ENCODE peak calls at places on chromosome 4, in eight cellular contexts. J is ovary, N is adrenal gland, L is transverse colon, A is endothelial cell of umbilical vein, G is uterus, R is stomach, W is body of pancreas. P is an unnamed sample.

GRCh38 chr4:58983887-58984286 is 1873.7 kb upstream of the IGFBP7 start:
- DNase-seq in J (no peak), N (no peak), L (no peak), A (no peak), G (no peak), R (no peak), W (no peak), P (no peak)

GRCh38 chr4:77169496-77169895 is 12.5 kb downstream of the CCNG2 start:
- DNase-seq in J (no peak), N (no peak), L (no peak), A (no peak), G (no peak), R (no peak), W (no peak), P (no peak)

GRCh38 chr4:102263024-102263787 is 82.1 kb downstream of the SLC39A8 start:
- DNase-seq in J (no peak), N (no peak), L (no peak), A (peak; percentile 64), G (no peak), R (no peak), W (peak; percentile 18), P (peak; percentile 17)

GRCh38 chr4:10096201-10096975 is 20.2 kb downstream of the WDR1 start:
- DNase-seq in J (peak; percentile 69), N (peak; percentile 92), L (peak; percentile 70), A (peak; percentile 71), G (peak; percentile 72), R (peak; percentile 63), W (peak; percentile 71), P (peak; percentile 89)

GRCh38 chr4:189124149-189124758 is 816.4 kb upstream of the FRG1 start:
- DNase-seq in J (peak; percentile 62), N (peak; percentile 32), L (no peak), A (no peak), G (no peak), R (peak; percentile 37), W (no peak), P (no peak)

GRCh38 chr4:69832326-69833030 is 27.5 kb downstream of the SULT1E1 start:
- DNase-seq in J (no peak), N (no peak), L (peak; percentile 71), A (no peak), G (no peak), R (peak; percentile 58), W (peak; percentile 43), P (no peak)

GRCh38 chr4:84530871-84531270 is 31.8 kb upstream of the NKX6-1 start:
- DNase-seq in J (no peak), N (no peak), L (no peak), A (no peak), G (no peak), R (no peak), W (no peak), P (no peak)

GRCh38 chr4:139656614-139657486 is 8.8 kb upstream of the MGST2 start:
- DNase-seq in J (peak; percentile 59), N (peak; percentile 78), L (peak; percentile 61), A (peak; percentile 76), G (peak; percentile 66), R (peak; percentile 64), W (peak; percentile 77), P (peak; percentile 33)

GRCh38 chr4:69115851-69116213 is 19.6 kb downstream of the UGT2B7 start:
- DNase-seq in J (no peak), N (no peak), L (no peak), A (no peak), G (no peak), R (no peak), W (no peak), P (no peak)

DNA sequence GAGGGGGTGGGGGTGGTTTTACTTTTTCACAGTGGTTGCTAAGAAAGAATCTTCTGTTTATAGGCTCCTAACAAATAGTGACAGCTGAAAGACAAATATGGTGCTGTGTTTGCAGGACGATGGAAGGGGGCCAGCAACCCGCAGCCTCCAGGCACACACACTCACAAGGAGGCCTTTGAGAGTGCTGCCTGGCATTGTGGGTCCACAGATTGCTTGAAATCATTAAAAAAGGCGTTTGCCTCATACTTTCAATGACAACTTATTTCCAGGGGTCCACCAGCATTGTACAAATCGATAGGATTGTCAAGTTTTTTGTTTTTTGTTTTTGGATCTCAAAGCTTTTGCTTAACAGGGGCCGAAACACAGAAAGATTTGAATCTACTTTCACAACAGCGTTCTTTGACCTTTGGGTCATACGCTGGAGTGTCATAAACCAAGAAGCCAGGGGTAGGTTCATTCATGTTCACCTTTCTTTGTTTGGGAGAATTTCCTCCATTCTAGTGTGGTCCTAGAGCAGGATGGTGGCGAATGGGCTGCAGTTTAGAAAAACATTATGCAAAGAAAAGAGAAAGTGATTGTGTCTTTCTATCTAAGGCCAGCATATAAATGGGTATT is 32.6 kb upstream of the PDLIM3 start:
- DNase-seq in J (peak; percentile 69), N (no peak), L (peak; percentile 44), A (peak; percentile 56), G (peak; percentile 67), R (no peak), W (peak; percentile 68), P (no peak)
- TF ChIP-seq POLR2A in J (no peak), N (no peak), L (no peak), A (no peak), G (no peak), R (no peak), W (no peak), P (no peak)

GRCh38 chr4:78648639-78649363 is 97.2 kb downstream of the ANXA3 start:
- DNase-seq in J (no peak), N (no peak), L (no peak), A (peak; percentile 57), G (no peak), R (no peak), W (no peak), P (no peak)

GRCh38 chr4:78644744-78645330 is 93.3 kb downstream of the ANXA3 start:
- DNase-seq in J (peak; percentile 52), N (peak; percentile 72), L (peak; percentile 58), A (peak; percentile 90), G (peak; percentile 59), R (peak; percentile 63), W (peak; percentile 77), P (no peak)

GRCh38 chr4:78647272-78647671 is 95.7 kb downstream of the ANXA3 start:
- DNase-seq in J (no peak), N (no peak), L (no peak), A (no peak), G (no peak), R (no peak), W (no peak), P (no peak)

GRCh38 chr4:78644063-78644691 is 92.6 kb downstream of the ANXA3 start:
- DNase-seq in J (no peak), N (no peak), L (no peak), A (no peak), G (no peak), R (no peak), W (no peak), P (no peak)

GRCh38 chr4:78645853-78646757 is 94.5 kb downstream of the ANXA3 start:
- DNase-seq in J (peak; percentile 77), N (peak; percentile 79), L (peak; percentile 70), A (peak; percentile 91), G (peak; percentile 85), R (peak; percentile 73), W (peak; percentile 89), P (no peak)
- TF ChIP-seq POLR2A in J (no peak), N (no peak), L (no peak), A (peak; percentile 23), G (no peak), R (no peak), W (peak; percentile 31), P (no peak)

DNA sequence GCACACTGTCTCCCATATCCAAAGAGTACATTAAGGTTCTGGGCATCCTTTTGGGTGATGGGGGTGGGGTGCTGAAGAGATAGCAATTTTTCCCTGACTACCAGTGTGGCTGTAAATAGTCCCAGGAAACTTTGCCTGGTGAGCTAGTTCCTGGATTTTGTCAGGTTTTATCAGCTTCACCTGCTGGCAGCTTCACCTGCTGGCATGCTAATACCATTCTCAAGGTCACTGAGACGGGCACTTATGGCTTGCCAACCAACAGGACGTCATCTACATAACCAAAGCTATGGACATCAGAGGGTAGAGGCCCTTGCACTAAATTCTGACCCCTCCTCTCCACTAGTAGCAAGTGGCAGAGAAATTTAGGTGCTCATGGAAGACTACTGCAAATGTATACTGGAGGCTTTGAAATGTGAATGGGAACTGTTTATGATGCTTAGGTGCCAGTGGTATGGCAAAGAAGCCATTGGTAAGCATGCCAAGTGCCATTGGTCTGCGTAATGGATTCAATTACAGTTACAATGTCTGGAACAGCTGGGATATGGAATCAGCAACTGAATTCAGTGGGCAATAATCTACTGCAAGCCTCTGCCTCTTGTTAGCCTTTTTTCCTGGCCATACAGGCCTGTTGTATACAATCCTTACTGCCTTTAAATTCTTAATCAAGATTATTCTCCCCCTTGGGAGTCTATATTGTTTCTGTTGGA is 71.6 kb upstream of the SH3RF1 start:
- DNase-seq in J (no peak), N (no peak), L (no peak), A (no peak), G (no peak), R (peak; percentile 73), W (peak; percentile 93), P (no peak)
- TF ChIP-seq POLR2A in J (no peak), N (no peak), L (no peak), A (no peak), G (no peak), R (no peak), W (no peak), P (no peak)

GRCh38 chr4:2829933-2830451 is 13.7 kb upstream of the ADD1 start:
- DNase-seq in J (peak; percentile 28), N (peak; percentile 8), L (no peak), A (no peak), G (no peak), R (no peak), W (no peak), P (no peak)

GRCh38 chr4:2831611-2832308 is 11.9 kb upstream of the ADD1 start:
- DNase-seq in J (peak; percentile 31), N (peak; percentile 11), L (peak; percentile 7), A (no peak), G (no peak), R (peak; percentile 22), W (no peak), P (no peak)

GRCh38 chr4:2832309-2832980 is 11.2 kb upstream of the ADD1 start:
- DNase-seq in J (peak; percentile 31), N (peak; percentile 10), L (peak; percentile 15), A (no peak), G (peak; percentile 15), R (no peak), W (no peak), P (no peak)

GRCh38 chr4:2829321-2829932 is 14.2 kb upstream of the ADD1 start:
- DNase-seq in J (peak; percentile 28), N (peak; percentile 9), L (no peak), A (no peak), G (no peak), R (no peak), W (no peak), P (no peak)

DNA sequence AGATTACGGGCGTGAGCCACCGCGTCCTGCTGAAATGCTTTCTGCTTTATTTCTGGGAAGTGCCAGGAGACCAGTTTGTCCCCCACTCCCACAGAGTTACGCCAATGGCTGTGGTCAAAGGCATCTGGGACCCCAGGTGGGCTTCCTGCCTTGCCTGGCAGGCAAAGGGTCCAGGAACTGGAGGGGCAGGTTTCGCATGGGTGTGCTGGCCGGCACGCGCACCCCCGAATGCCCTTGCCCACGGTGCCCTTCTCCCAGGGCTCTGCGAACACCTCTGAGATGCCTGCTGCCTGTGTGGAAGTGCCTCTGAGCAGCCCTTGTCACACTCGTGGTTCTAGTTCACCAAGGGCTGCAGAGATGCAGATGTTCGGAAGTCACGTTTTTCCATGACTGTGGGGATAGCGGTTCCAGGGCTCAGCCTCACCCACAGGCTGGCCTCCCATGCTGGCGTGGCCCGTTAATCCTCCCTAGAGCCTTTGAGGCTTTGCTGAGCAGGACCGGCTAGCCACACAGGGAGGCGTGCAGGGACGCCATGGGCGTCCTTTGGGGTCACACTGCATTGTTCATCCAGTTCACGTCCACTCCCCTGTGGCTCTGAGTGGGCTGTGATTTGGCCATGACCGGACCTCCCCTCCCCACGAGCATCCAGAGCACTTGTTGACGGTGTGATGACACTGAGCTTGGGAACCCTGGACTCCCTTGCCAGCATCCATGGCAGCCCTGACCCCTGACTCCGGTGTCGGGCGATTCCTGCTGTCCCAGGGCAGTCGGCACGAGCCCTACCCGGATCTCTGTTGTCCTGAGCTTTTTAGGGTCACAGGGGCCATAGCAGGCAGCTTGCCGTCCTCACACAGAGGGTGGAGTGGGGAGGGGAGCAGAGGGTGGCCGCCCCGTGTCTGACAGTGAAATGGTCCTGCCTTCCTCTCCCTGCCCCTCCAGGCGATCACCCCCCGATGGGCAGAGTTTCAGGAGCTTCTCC is 12.7 kb upstream of the ADD1 start:
- DNase-seq in J (no peak), N (peak; percentile 12), L (peak; percentile 6), A (no peak), G (no peak), R (peak; percentile 20), W (no peak), P (no peak)
- TF ChIP-seq POLR2A in J (no peak), N (no peak), L (no peak), A (no peak), G (no peak), R (no peak), W (no peak), P (no peak)